ENCODE peak calls at places on chromosomes 2 and 18, in eight cellular contexts. M is kidney; B is PC-3; N is A549; S is CD8-positive, alpha-beta T cell; G is BE2C; D is sigmoid colon; P is psoas muscle. H is an unnamed sample.

GRCh38 chr2:182361477-182361876 is 65.4 kb downstream of the PDE1A start:
- DNase-seq in B (no peak), S (no peak), G (no peak), M (no peak), N (no peak), P (no peak), D (no peak), H (no peak)

GRCh38 chr2:9243357-9243756 is 36.7 kb downstream of the ASAP2 start:
- DNase-seq in P (no peak), B (no peak), M (no peak), N (no peak), G (no peak), S (no peak), D (no peak), H (no peak)

GRCh38 chr18:24016643-24017042 is 2.1 kb downstream of the TTC39C start:
- DNase-seq in B (peak), S (no peak), G (no peak), D (no peak), N (peak), M (no peak), P (no peak), H (no peak)

GRCh38 chr18:71799016-71799673 is 745.0 kb downstream of the CBLN2 start:
- DNase-seq in M (no peak), G (no peak), P (no peak), D (no peak), S (no peak), N (no peak), B (peak), H (no peak)

GRCh38 chr2:198383392-198383791 is 579.0 kb downstream of the PLCL1 start:
- DNase-seq in M (no peak), D (no peak), B (no peak), P (no peak), G (no peak), S (no peak), N (no peak), H (no peak)

GRCh38 chr18:50956116-50956515 is 11.7 kb upstream of the ELAC1 start:
- DNase-seq in B (no peak), G (no peak), D (no peak), N (no peak), S (no peak), P (no peak), M (no peak), H (no peak)

GRCh38 chr2:200471928-200472645 is 37.8 kb downstream of the KCTD18 start:
- DNase-seq in D (no peak), M (no peak), N (no peak), S (no peak), P (no peak), G (no peak), B (no peak), H (no peak)

GRCh38 chr18:26706796-26707406 is 158.5 kb upstream of the KCTD1 start:
- DNase-seq in S (no peak), B (no peak), P (no peak), D (no peak), N (no peak), M (no peak), G (no peak), H (no peak)

GRCh38 chr2:204170419-204170818 is 233.9 kb downstream of the ICOS start:
- DNase-seq in S (no peak), D (no peak), M (no peak), B (no peak), G (peak), P (no peak), N (no peak), H (no peak)

GRCh38 chr2:23988371-23988770 is 21.5 kb upstream of the MFSD2B start:
- DNase-seq in S (no peak), M (no peak), N (peak), G (no peak), P (no peak), D (no peak), B (peak), H (no peak)

GRCh38 chr2:112640800-112641675 is 4.7 kb upstream of the SLC20A1 start:
- DNase-seq in B (peak), G (no peak), S (no peak), N (no peak), P (no peak), M (no peak), D (no peak), H (peak)

GRCh38 chr2:58871469-58872142 is 630.5 kb upstream of the FANCL start:
- DNase-seq in P (no peak), B (peak), N (no peak), S (no peak), G (no peak), M (no peak), D (no peak), H (no peak)

GRCh38 chr2:134327367-134327766 is 73.5 kb downstream of the MGAT5 start:
- DNase-seq in N (no peak), D (no peak), B (no peak), S (no peak), M (no peak), G (no peak), P (no peak), H (no peak)

DNA sequence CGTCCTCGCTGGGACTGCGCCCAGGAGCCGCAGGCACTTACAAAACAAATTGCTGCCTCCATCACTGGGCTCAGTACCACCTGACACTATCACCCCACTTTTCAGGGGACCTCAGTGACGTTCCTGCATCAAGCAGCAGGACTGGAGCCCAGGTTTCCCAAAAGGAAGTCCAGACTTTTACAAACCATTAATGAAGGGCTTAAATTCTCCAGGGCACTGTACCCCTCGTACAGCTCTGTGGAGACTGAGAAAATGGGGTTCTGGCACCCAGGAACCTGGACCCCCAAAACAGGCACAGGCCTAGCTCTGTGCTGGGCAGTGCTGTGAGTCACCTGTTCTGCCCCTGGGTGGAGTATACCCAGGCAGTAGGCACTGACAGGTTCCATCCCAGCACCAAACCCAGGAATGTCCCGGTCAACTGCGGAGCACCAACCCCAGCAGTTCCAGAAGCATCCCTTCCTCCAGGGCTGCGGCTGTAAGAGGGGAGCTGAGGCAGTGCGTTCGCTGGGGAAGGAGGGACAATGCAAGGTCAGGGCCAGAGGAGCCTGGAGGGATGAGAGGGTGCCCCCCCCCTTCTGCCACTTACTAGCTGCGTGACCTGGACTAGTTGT is 24.6 kb upstream of the NOTO start:
- DNase-seq in S (no peak), G (no peak), M (no peak), P (peak), B (no peak), N (no peak), D (peak), H (no peak)
- H3K4me3 ChIP-seq in S (peak), G (no peak), M (peak), P (peak), B (peak), N (peak), D (no peak), H (no peak)

GRCh38 chr2:60995376-60995775 is 22.1 kb upstream of the PEX13 start:
- DNase-seq in P (no peak), S (no peak), M (no peak), B (no peak), D (no peak), G (no peak), N (no peak), H (no peak)

GRCh38 chr2:60992985-60993392 is 24.5 kb upstream of the PEX13 start:
- DNase-seq in G (no peak), S (peak), N (no peak), M (peak), B (no peak), P (no peak), D (no peak), H (no peak)

DNA sequence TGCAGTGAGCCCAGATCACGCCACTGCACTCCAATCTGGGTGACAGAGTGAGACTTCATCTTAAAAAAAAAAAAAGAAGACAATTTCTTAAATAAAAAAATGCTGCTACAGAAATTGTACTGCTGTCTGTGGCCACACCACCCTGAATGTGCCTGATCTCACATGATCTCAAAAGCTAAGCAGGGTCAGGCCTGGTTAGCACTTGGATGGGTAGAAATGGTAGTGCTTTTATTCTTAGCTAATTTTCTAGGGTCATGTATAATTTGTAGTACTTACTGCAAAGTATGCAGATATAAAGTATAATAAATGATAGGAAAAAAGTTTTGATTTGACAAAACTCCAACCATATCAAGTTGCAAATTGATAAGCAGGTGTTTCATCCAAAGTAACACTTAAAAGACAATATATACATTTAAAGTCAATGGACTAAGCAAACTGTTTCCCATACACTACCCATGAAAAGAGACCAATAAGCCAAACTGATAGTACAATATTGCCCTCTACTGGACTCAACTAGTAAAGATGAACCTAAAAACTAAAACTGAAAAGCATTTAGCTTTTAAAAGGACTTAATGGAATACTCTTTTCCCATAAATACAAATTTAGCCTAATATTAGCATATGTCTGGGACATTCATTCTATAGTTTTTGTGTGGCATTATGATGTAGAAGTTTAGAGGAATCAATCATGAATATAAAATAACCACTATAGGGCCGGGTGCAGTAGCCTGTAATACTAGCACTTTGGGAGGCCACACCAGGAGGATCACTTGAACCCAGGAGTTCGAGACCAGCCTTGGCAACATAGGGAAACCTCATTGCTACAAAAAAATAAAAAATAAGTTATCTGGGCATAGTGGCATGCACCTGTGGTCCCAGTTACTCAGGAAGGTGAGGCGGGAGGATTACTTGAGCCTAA is 18.6 kb upstream of the PEX13 start:
- DNase-seq in S (no peak), P (no peak), M (no peak), B (peak), G (no peak), D (no peak), N (peak), H (peak)
- TF ChIP-seq CTCF in S (peak), P (peak), M (peak), B (peak), G (peak), D (peak), N (peak), H (peak)

GRCh38 chr18:62869327-62869726 is 154.0 kb downstream of the PHLPP1 start:
- DNase-seq in D (no peak), S (no peak), G (no peak), P (no peak), N (no peak), M (no peak), B (no peak), H (no peak)
- H3K4me3 ChIP-seq in D (no peak), S (peak), G (no peak), P (no peak), N (no peak), M (no peak), B (no peak), H (no peak)

DNA sequence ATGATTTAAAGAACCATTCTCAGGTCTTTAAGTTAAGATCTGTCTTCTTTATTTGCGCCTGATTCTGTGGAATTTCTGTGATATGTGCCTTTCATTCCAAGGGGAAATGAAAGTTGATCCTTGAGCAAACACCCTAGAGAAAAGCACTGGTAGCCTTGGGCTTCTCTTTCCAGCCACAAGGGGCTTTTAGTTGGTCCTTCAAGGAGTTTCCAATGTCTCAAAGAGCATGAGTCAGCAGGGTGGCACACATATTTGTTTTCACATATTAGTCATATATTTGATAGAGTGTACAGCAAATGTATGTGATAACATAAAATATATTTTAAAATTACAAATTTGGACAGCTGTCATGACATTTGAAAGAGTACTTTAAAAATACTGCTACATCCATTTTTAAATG is 339.5 kb downstream of the TXNL1 start:
- DNase-seq in N (peak), B (peak), S (no peak), M (no peak), G (no peak), D (no peak), P (no peak), H (no peak)
- TF ChIP-seq CTCF in N (peak), B (peak), S (no peak), M (no peak), G (no peak), D (no peak), P (no peak), H (peak)

GRCh38 chr2:29000954-29001353 is 19.9 kb downstream of the TOGARAM2 start:
- DNase-seq in N (no peak), P (peak), S (no peak), B (no peak), M (no peak), G (no peak), D (no peak), H (no peak)
- H3K4me3 ChIP-seq in N (no peak), P (no peak), S (no peak), B (no peak), M (no peak), G (no peak), D (no peak), H (no peak)

GRCh38 chr2:176830362-176830761 is 382.2 kb upstream of the HNRNPA3 start:
- DNase-seq in S (no peak), N (peak), G (peak), P (no peak), M (no peak), B (peak), D (no peak), H (no peak)
- TF ChIP-seq CTCF in S (no peak), N (no peak), G (peak), P (no peak), M (no peak), B (peak), D (no peak), H (no peak)

DNA sequence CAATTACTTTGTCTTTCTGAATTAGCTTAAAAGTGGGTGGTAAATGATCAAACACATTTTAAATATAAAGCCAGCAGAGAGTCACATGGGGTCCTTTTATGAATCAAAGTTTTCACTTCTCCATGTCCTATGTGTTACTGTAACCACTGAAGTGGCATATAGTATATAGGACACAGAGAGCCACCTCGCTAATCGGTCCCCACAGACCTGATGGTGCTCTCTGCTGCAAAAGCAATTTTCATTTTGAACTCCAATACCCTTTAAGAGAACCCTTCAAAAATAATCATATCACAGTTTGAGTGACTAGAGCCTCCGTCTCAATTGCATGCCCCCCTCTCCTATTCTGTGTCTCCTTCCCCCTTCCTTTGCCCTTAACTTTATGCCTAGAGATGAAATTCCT is 272.8 kb downstream of the ERBB4 start:
- DNase-seq in D (no peak), N (no peak), M (no peak), S (no peak), G (no peak), P (no peak), B (no peak), H (no peak)
- H3K4me3 ChIP-seq in D (no peak), N (no peak), M (no peak), S (no peak), G (no peak), P (no peak), B (no peak), H (no peak)

GRCh38 chr2:240501531-240501991 is 56.2 kb downstream of the ANKMY1 start:
- DNase-seq in D (no peak), G (no peak), N (no peak), M (peak), B (no peak), P (no peak), S (no peak), H (no peak)

GRCh38 chr2:240498171-240498957 is 59.4 kb downstream of the ANKMY1 start:
- DNase-seq in M (no peak), N (no peak), D (no peak), B (no peak), S (no peak), G (no peak), P (no peak), H (no peak)

GRCh38 chr2:240499309-240500301 is 58.2 kb downstream of the ANKMY1 start:
- DNase-seq in M (peak), S (no peak), N (no peak), D (peak), G (no peak), B (no peak), P (no peak), H (no peak)

GRCh38 chr2:240500561-240501423 is 57.0 kb downstream of the ANKMY1 start:
- DNase-seq in N (no peak), S (no peak), B (no peak), G (no peak), M (peak), D (peak), P (no peak), H (no peak)

GRCh38 chr2:240498958-240499260 is 58.9 kb downstream of the ANKMY1 start:
- DNase-seq in P (no peak), N (no peak), B (no peak), D (no peak), M (no peak), S (no peak), G (no peak), H (no peak)
- TF ChIP-seq CTCF in P (no peak), N (no peak), B (no peak), D (no peak), M (no peak), S (no peak), G (no peak), H (no peak)

GRCh38 chr2:127220807-127221527 is 868 bp upstream of the CYP27C1 start:
- DNase-seq in B (no peak), G (no peak), S (no peak), D (no peak), P (no peak), N (no peak), M (no peak), H (no peak)

GRCh38 chr2:127220102-127220806 is at the start of gene CYP27C1:
- DNase-seq in B (no peak), P (no peak), N (no peak), M (no peak), G (no peak), D (no peak), S (no peak), H (no peak)

GRCh38 chr2:127217470-127218325 is 2.4 kb downstream of the CYP27C1 start:
- DNase-seq in P (no peak), D (no peak), M (peak), G (no peak), B (peak), S (no peak), N (peak), H (no peak)

GRCh38 chr2:127218843-127219715 is 1.0 kb downstream of the CYP27C1 start:
- DNase-seq in S (no peak), N (peak), P (no peak), M (peak), D (no peak), G (peak), B (no peak), H (no peak)

DNA sequence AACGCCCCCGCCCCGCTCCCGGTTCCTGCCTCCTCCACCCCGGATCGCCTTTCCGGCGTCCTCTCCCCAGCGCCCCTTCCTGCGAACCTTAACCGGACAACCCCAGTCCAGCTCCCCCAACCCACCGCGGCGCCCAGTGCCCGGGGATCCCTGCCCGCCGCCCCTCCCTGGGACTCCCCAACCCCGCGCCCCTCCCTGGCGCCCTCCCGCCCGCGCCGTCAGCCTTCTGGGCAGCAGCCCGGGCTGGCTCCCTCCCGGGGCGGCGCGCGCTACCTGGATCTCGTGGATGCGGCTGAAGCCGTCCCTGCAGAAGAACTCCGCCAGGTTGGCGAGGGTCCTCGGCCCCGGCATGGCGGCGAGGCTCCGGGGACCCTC is 396 bp downstream of the CYP27C1 start:
- DNase-seq in D (peak), P (peak), G (peak), B (peak), N (no peak), M (peak), S (no peak), H (no peak)
- H3K4me3 ChIP-seq in D (peak), P (peak), G (peak), B (peak), N (peak), M (peak), S (no peak), H (peak)

DNA sequence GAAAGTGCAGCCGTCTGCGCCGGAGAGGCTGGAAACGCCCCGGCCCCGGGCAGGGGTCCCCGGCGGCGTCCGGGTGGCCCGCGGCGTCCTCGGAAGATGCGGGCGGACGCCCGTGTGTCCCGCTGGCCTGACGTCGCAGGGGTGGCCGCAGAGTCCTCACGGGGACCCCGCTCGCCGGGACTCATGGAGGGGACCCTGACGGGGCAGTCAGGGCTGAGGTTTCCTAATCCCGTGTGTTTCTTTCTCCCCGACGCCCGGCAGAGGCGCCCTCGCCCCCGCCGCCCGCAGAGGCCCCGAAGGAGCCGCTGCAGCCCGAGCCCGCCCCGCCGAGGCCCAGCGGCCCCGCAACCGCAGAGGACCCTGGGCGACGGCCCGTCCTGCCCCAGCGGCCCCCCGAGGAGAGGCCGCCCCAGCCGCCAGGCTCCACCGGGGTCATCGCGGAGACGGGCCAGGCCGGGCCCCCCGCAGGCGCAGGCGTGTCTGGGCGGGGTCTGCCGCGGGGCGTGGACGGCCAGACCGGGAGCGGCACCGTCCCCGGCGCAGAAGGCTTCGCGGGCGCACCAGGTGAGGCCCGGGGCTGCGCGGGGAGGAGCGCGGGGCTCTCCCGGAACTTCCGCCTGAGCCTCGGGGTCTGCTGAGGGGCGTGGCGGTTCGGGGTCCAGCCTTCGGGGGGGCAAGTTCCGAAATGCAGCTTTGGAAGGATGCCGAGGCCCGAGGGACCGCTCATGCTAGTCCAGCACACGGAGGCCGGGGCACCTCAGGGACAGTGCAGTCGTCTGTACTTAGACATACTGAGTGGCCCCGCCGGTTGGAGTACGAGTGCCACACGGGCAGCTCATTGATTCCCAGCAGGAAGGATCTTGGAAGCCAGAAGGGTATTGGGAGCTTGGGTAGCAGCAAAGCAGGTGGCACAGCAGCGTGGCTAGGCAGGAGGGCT is 60.0 kb downstream of the EMILIN2 start:
- DNase-seq in B (peak), G (peak), M (peak), S (peak), P (peak), N (peak), D (no peak), H (no peak)
- TF ChIP-seq CTCF in B (no peak), G (no peak), M (no peak), S (peak), P (no peak), N (peak), D (no peak), H (no peak)